ENCODE peak calls at places on chromosomes 16 and 17, in five cellular contexts. H is cardiac muscle cell, I is thoracic aorta, G is Peyer's patch, Z is prostate gland. L is an unnamed sample.

GRCh38 chr17:71917715-71918114 is 203.1 kb upstream of the SOX9 start:
- DNase-seq in H (no peak), I (no peak), G (no peak), Z (no peak), L (no peak)

GRCh38 chr17:2239882-2240430 is 63.6 kb downstream of the SMG6 start:
- DNase-seq in H (no peak), I (peak; percentile 55), G (peak; percentile 52), Z (no peak), L (peak; percentile 35)

GRCh38 chr17:79954281-79955166 is 81.1 kb downstream of the TBC1D16 start:
- DNase-seq in H (no peak), I (no peak), G (no peak), Z (no peak), L (no peak)

GRCh38 chr17:57925361-57925990 is 29.7 kb downstream of the CUEDC1 start:
- DNase-seq in H (no peak), I (no peak), G (no peak), Z (no peak), L (no peak)

GRCh38 chr17:45092932-45093430 is 31.9 kb downstream of the NMT1 start:
- DNase-seq in H (no peak), I (peak; percentile 92), G (peak; percentile 29), Z (peak; percentile 91), L (no peak)

GRCh38 chr16:27463741-27464662 is 62.0 kb downstream of the IL21R start:
- DNase-seq in H (no peak), I (no peak), G (no peak), Z (no peak), L (peak; percentile 63)

GRCh38 chr16:59146140-59146539 is 412.0 kb upstream of the GOT2 start:
- DNase-seq in H (no peak), I (no peak), G (no peak), Z (no peak), L (no peak)

GRCh38 chr17:78708510-78708973 is 73.5 kb downstream of the CYTH1 start:
- DNase-seq in H (peak; percentile 75), I (no peak), G (peak; percentile 52), Z (peak; percentile 49), L (peak; percentile 72)

GRCh38 chr17:72592967-72593325 is 472.1 kb downstream of the SOX9 start:
- DNase-seq in H (no peak), I (no peak), G (no peak), Z (no peak), L (no peak)

GRCh38 chr17:74107107-74107506 is 96.4 kb upstream of the RPL38 start:
- DNase-seq in H (no peak), I (no peak), G (no peak), Z (no peak), L (no peak)
- H3K4me1 ChIP-seq in H (no peaks in the 10 kb centered on the region), I (no peaks in the 10 kb centered on the region), G (no peaks in the 10 kb centered on the region), Z (no peaks in the 10 kb centered on the region), L (no peaks in the 10 kb centered on the region)

GRCh38 chr17:3914319-3914685 is 2.0 kb downstream of the P2RX1 start:
- DNase-seq in H (no peak), I (no peak), G (peak; percentile 88), Z (no peak), L (no peak)

GRCh38 chr17:3915642-3916012 is 638 bp downstream of the P2RX1 start:
- DNase-seq in H (no peak), I (no peak), G (peak; percentile 32), Z (no peak), L (no peak)

GRCh38 chr17:3912827-3913226 is 3.4 kb downstream of the P2RX1 start:
- DNase-seq in H (no peak), I (no peak), G (no peak), Z (no peak), L (no peak)

GRCh38 chr17:3911271-3912053 is 4.8 kb downstream of the P2RX1 start:
- DNase-seq in H (no peak), I (no peak), G (peak; percentile 89), Z (no peak), L (peak; percentile 95)

GRCh38 chr17:3913531-3914318 is 2.5 kb downstream of the P2RX1 start:
- DNase-seq in H (peak; percentile 80), I (no peak), G (peak; percentile 86), Z (peak; percentile 63), L (peak; percentile 70)
- H3K4me1 ChIP-seq in H (peaks cover 23% of the 10 kb centered on the region), I (peaks cover 17% of the 10 kb centered on the region), G (peaks cover 46% of the 10 kb centered on the region), Z (no peaks in the 10 kb centered on the region), L (peaks cover 59% of the 10 kb centered on the region)

GRCh38 chr17:68461589-68461988 is 4.3 kb upstream of the WIPI1 start:
- DNase-seq in H (no peak), I (no peak), G (no peak), Z (no peak), L (no peak)

GRCh38 chr17:68460715-68461114 is 3.4 kb upstream of the WIPI1 start:
- DNase-seq in H (no peak), I (no peak), G (peak; percentile 32), Z (no peak), L (no peak)

GRCh38 chr17:68460096-68460495 is 2.8 kb upstream of the WIPI1 start:
- DNase-seq in H (no peak), I (no peak), G (no peak), Z (no peak), L (no peak)

GRCh38 chr17:68462381-68463210 is 5.3 kb upstream of the WIPI1 start:
- DNase-seq in H (peak; percentile 93), I (no peak), G (peak; percentile 56), Z (peak; percentile 69), L (peak; percentile 54)

DNA sequence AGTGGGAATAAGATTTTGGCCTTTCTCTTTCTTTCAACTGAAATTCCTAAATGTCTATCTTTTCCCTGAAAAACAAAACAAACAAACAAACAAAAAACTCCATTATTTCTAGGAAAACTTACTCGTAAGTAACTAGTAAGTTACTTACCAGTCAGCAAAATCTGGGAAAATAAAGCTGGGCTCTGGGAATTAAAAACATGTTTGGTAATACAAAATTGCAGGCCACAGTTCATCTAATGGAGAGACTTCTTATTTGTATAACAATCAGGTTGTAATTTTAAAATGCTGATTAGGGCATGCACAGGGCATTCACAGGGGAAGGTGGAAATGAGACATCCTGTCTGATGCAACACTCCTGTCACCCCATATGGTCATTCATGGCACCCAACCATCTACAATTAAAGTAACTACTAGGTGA is 3.8 kb upstream of the WIPI1 start:
- DNase-seq in H (no peak), I (no peak), G (no peak), Z (no peak), L (no peak)
- H3K4me1 ChIP-seq in H (peaks cover 31% of the 10 kb centered on the region), I (peaks cover 5% of the 10 kb centered on the region), G (peaks cover 5% of the 10 kb centered on the region), Z (no peaks in the 10 kb centered on the region), L (peaks cover 49% of the 10 kb centered on the region)

GRCh38 chr17:50722746-50723145 is 3.3 kb downstream of the LUC7L3 start:
- DNase-seq in H (no peak), I (no peak), G (no peak), Z (no peak), L (no peak)
- H3K4me1 ChIP-seq in H (peaks cover 39% of the 10 kb centered on the region), I (peaks cover 46% of the 10 kb centered on the region), G (peaks cover 8% of the 10 kb centered on the region), Z (peaks cover 7% of the 10 kb centered on the region), L (peaks cover 62% of the 10 kb centered on the region)

GRCh38 chr17:17664073-17664470 is 17.2 kb upstream of the RAI1 start:
- DNase-seq in H (no peak), I (no peak), G (no peak), Z (no peak), L (no peak)

GRCh38 chr17:17667231-17667630 is 14.0 kb upstream of the RAI1 start:
- DNase-seq in H (no peak), I (no peak), G (no peak), Z (no peak), L (no peak)

GRCh38 chr17:17663160-17664072 is 17.8 kb upstream of the RAI1 start:
- DNase-seq in H (peak; percentile 84), I (peak; percentile 30), G (peak; percentile 78), Z (no peak), L (peak; percentile 65)

GRCh38 chr17:17666111-17666714 is 15.0 kb upstream of the RAI1 start:
- DNase-seq in H (no peak), I (no peak), G (no peak), Z (no peak), L (no peak)

GRCh38 chr17:17665255-17665654 is 16.0 kb upstream of the RAI1 start:
- DNase-seq in H (no peak), I (no peak), G (no peak), Z (no peak), L (no peak)
- H3K4me1 ChIP-seq in H (peaks cover 3% of the 10 kb centered on the region), I (no peaks in the 10 kb centered on the region), G (no peaks in the 10 kb centered on the region), Z (no peaks in the 10 kb centered on the region), L (peaks cover 15% of the 10 kb centered on the region)

GRCh38 chr17:77395609-77396008 is 254.8 kb downstream of the SEC14L1 start:
- DNase-seq in H (no peak), I (no peak), G (no peak), Z (no peak), L (no peak)

GRCh38 chr17:77399319-77399959 is 258.7 kb downstream of the SEC14L1 start:
- DNase-seq in H (no peak), I (no peak), G (no peak), Z (no peak), L (no peak)

GRCh38 chr17:77396610-77397009 is 255.8 kb downstream of the SEC14L1 start:
- DNase-seq in H (no peak), I (no peak), G (no peak), Z (no peak), L (no peak)

GRCh38 chr17:77400445-77400870 is 259.7 kb downstream of the SEC14L1 start:
- DNase-seq in H (peak; percentile 64), I (no peak), G (peak; percentile 76), Z (no peak), L (peak; percentile 87)

DNA sequence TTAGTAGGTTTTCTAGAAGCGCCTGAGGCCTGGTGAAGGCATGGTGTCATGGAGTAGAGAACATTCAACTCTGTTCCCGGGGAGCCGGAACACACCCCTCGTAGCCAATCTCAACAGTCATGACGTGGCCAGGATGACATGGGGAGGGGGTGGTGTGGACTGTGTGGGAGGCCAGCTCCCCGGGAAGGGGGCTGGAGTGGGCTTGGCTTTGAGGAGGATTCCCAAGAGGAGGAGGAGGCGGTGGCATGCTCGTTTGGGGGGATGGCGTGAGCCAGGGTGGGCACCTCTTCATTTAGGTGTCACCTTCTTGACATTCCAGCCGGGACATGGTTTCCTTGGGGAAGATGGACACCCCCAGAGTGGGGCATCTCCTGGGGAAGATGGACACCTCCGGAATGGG is 257.5 kb downstream of the SEC14L1 start:
- DNase-seq in H (no peak), I (no peak), G (no peak), Z (no peak), L (no peak)
- H3K4me1 ChIP-seq in H (peaks cover 6% of the 10 kb centered on the region), I (peaks cover 16% of the 10 kb centered on the region), G (peaks cover 10% of the 10 kb centered on the region), Z (peaks cover 11% of the 10 kb centered on the region), L (peaks cover 85% of the 10 kb centered on the region)

DNA sequence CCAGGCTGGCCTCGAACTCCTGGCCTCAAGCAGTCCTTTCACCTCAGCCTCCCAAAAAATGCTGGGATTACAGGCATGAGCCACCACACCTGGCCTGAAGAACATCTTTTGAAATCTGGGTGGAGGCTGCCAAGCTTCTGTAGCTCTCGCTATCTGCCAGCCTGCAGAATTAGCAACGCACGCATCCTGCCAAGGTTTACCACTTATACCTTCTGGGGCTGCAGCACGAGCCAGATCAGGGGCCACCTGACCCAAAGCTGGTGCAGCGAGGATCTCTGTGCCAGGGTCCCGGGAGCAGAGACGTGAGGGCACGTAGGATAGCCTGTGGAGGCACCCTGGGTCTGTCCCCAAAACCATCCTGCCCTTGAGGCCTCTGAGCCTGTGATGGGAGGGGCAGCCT is 22.2 kb downstream of the SLC38A8 start:
- DNase-seq in H (no peak), I (no peak), G (no peak), Z (no peak), L (no peak)
- H3K4me1 ChIP-seq in H (no peaks in the 10 kb centered on the region), I (no peaks in the 10 kb centered on the region), G (no peaks in the 10 kb centered on the region), Z (no peaks in the 10 kb centered on the region), L (no peaks in the 10 kb centered on the region)

GRCh38 chr16:746637-747036 is 5.8 kb upstream of the CIAO3 start:
- DNase-seq in H (no peak), I (no peak), G (no peak), Z (no peak), L (no peak)
- H3K4me1 ChIP-seq in H (no peaks in the 10 kb centered on the region), I (no peaks in the 10 kb centered on the region), G (no peaks in the 10 kb centered on the region), Z (no peaks in the 10 kb centered on the region), L (no peaks in the 10 kb centered on the region)